ENCODE peak calls at places on chromosomes 13 and 19, in five cellular contexts. One of them, this sample, is unnamed.
A peak's percentile ranks its signal among the peaks of the same experiment; 100 is the strongest.

GRCh38 chr19:10812902-10813404 is 23.1 kb downstream of the TMED1 start:
- DNase-seq in T1000: peak; percentile 65
- DNase-seq in kidney: no peak
- DNase-seq in SHP77: peak; percentile 12
- DNase-seq in naive thymus-derived CD4-positive, alpha-beta T cell: no peak
- DNase-seq in this sample: peak; percentile 94

GRCh38 chr19:5624154-5624663 is 1.3 kb downstream of the SAFB start:
- DNase-seq in T1000: no peak
- DNase-seq in kidney: no peak
- DNase-seq in SHP77: no peak
- DNase-seq in naive thymus-derived CD4-positive, alpha-beta T cell: no peak
- DNase-seq in this sample: peak; percentile 37

GRCh38 chr13:101875717-101876393 is 423.4 kb downstream of the ITGBL1 start:
- DNase-seq in T1000: peak; percentile 43
- DNase-seq in kidney: no peak
- DNase-seq in SHP77: peak; percentile 99
- DNase-seq in naive thymus-derived CD4-positive, alpha-beta T cell: no peak
- DNase-seq in this sample: peak; percentile 89

GRCh38 chr19:52963229-52963760 is 614 bp upstream of the ZNF816 start:
- DNase-seq in T1000: no peak
- DNase-seq in kidney: peak; percentile 79
- DNase-seq in SHP77: no peak
- DNase-seq in naive thymus-derived CD4-positive, alpha-beta T cell: no peak
- DNase-seq in this sample: no peak

GRCh38 chr19:10835089-10835753 is 791 bp downstream of the TMED1 start:
- DNase-seq in T1000: no peak
- DNase-seq in kidney: no peak
- DNase-seq in SHP77: no peak
- DNase-seq in naive thymus-derived CD4-positive, alpha-beta T cell: no peak
- DNase-seq in this sample: no peak

GRCh38 chr13:44420376-44421220 is 47.0 kb downstream of the SERP2 start:
- DNase-seq in T1000: no peak
- DNase-seq in kidney: no peak
- DNase-seq in SHP77: no peak
- DNase-seq in naive thymus-derived CD4-positive, alpha-beta T cell: no peak
- DNase-seq in this sample: no peak

GRCh38 chr19:50500060-50500752 is 10.8 kb downstream of the JOSD2 start:
- DNase-seq in T1000: no peak
- DNase-seq in kidney: peak; percentile 62
- DNase-seq in SHP77: peak; percentile 27
- DNase-seq in naive thymus-derived CD4-positive, alpha-beta T cell: no peak
- DNase-seq in this sample: no peak

GRCh38 chr19:40716031-40716654 is 543 bp downstream of the COQ8B start:
- DNase-seq in T1000: peak; percentile 84
- DNase-seq in kidney: no peak
- DNase-seq in SHP77: no peak
- DNase-seq in naive thymus-derived CD4-positive, alpha-beta T cell: no peak
- DNase-seq in this sample: peak; percentile 98

GRCh38 chr19:18972301-18972831 is 31.3 kb upstream of the HOMER3 start:
- DNase-seq in T1000: no peak
- DNase-seq in kidney: no peak
- DNase-seq in SHP77: no peak
- DNase-seq in naive thymus-derived CD4-positive, alpha-beta T cell: no peak
- DNase-seq in this sample: peak; percentile 62

GRCh38 chr19:3343619-3344502 is 22.5 kb upstream of the NFIC start:
- DNase-seq in T1000: peak; percentile 77
- DNase-seq in kidney: peak; percentile 95
- DNase-seq in SHP77: peak; percentile 92
- DNase-seq in naive thymus-derived CD4-positive, alpha-beta T cell: no peak
- DNase-seq in this sample: peak; percentile 85

GRCh38 chr13:98740131-98740530 is 12.3 kb downstream of the SLC15A1 start:
- DNase-seq in T1000: no peak
- DNase-seq in kidney: no peak
- DNase-seq in SHP77: no peak
- DNase-seq in naive thymus-derived CD4-positive, alpha-beta T cell: no peak
- DNase-seq in this sample: no peak

GRCh38 chr13:105338773-105339172 is 1196.7 kb downstream of the EFNB2 start:
- DNase-seq in T1000: no peak
- DNase-seq in kidney: no peak
- DNase-seq in SHP77: no peak
- DNase-seq in naive thymus-derived CD4-positive, alpha-beta T cell: no peak
- DNase-seq in this sample: no peak

GRCh38 chr19:1182068-1182467 is 8.0 kb upstream of the SBNO2 start:
- DNase-seq in T1000: no peak
- DNase-seq in kidney: no peak
- DNase-seq in SHP77: no peak
- DNase-seq in naive thymus-derived CD4-positive, alpha-beta T cell: no peak
- DNase-seq in this sample: no peak

GRCh38 chr13:79393564-79394249 is 12.3 kb downstream of the RBM26 start:
- DNase-seq in T1000: no peak
- DNase-seq in kidney: no peak
- DNase-seq in SHP77: no peak
- DNase-seq in naive thymus-derived CD4-positive, alpha-beta T cell: peak; percentile 77
- DNase-seq in this sample: no peak

GRCh38 chr13:43263047-43263446 is 239.7 kb downstream of the DNAJC15 start:
- DNase-seq in T1000: no peak
- DNase-seq in kidney: no peak
- DNase-seq in SHP77: no peak
- DNase-seq in naive thymus-derived CD4-positive, alpha-beta T cell: no peak
- DNase-seq in this sample: no peak

GRCh38 chr13:46116653-46117502 is 12.0 kb upstream of the CPB2 start:
- DNase-seq in T1000: no peak
- DNase-seq in kidney: no peak
- DNase-seq in SHP77: no peak
- DNase-seq in naive thymus-derived CD4-positive, alpha-beta T cell: no peak
- DNase-seq in this sample: no peak

GRCh38 chr19:19538077-19538764 is at the start of gene CILP2:
- DNase-seq in T1000: no peak
- DNase-seq in kidney: peak; percentile 84
- DNase-seq in SHP77: no peak
- DNase-seq in naive thymus-derived CD4-positive, alpha-beta T cell: no peak
- DNase-seq in this sample: no peak

GRCh38 chr13:59263531-59263930 is 900.2 kb downstream of the DIAPH3 start:
- DNase-seq in T1000: no peak
- DNase-seq in kidney: no peak
- DNase-seq in SHP77: no peak
- DNase-seq in naive thymus-derived CD4-positive, alpha-beta T cell: no peak
- DNase-seq in this sample: no peak

GRCh38 chr19:39408392-39409206 is 2.0 kb downstream of the ZFP36 start:
- DNase-seq in T1000: no peak
- DNase-seq in kidney: peak; percentile 10
- DNase-seq in SHP77: no peak
- DNase-seq in naive thymus-derived CD4-positive, alpha-beta T cell: peak; percentile 39
- DNase-seq in this sample: no peak

GRCh38 chr13:75319244-75319643 is 162.7 kb downstream of the TBC1D4 start:
- DNase-seq in T1000: no peak
- DNase-seq in kidney: no peak
- DNase-seq in SHP77: no peak
- DNase-seq in naive thymus-derived CD4-positive, alpha-beta T cell: no peak
- DNase-seq in this sample: peak; percentile 60

GRCh38 chr13:64925284-64925683 is 2304.9 kb downstream of the PCDH9 start:
- DNase-seq in T1000: no peak
- DNase-seq in kidney: no peak
- DNase-seq in SHP77: no peak
- DNase-seq in naive thymus-derived CD4-positive, alpha-beta T cell: no peak
- DNase-seq in this sample: peak; percentile 38

GRCh38 chr19:34481861-34482379 is 362 bp downstream of the WTIP start:
- DNase-seq in T1000: peak; percentile 44
- DNase-seq in kidney: peak; percentile 73
- DNase-seq in SHP77: no peak
- DNase-seq in naive thymus-derived CD4-positive, alpha-beta T cell: no peak
- DNase-seq in this sample: no peak

GRCh38 chr13:45681101-45681500 is 21.0 kb upstream of the CBY2 start:
- DNase-seq in T1000: no peak
- DNase-seq in kidney: no peak
- DNase-seq in SHP77: no peak
- DNase-seq in naive thymus-derived CD4-positive, alpha-beta T cell: no peak
- DNase-seq in this sample: peak; percentile 37

GRCh38 chr13:110553417-110553816 is 8.1 kb downstream of the RAB20 start:
- DNase-seq in T1000: no peak
- DNase-seq in kidney: no peak
- DNase-seq in SHP77: no peak
- DNase-seq in naive thymus-derived CD4-positive, alpha-beta T cell: no peak
- DNase-seq in this sample: peak; percentile 44

GRCh38 chr13:113813070-113813748 is 50.7 kb downstream of the GAS6 start:
- DNase-seq in T1000: no peak
- DNase-seq in kidney: no peak
- DNase-seq in SHP77: no peak
- DNase-seq in naive thymus-derived CD4-positive, alpha-beta T cell: no peak
- DNase-seq in this sample: no peak

GRCh38 chr19:18194554-18195238 is 1.7 kb downstream of the MPV17L2 start:
- DNase-seq in T1000: no peak
- DNase-seq in kidney: no peak
- DNase-seq in SHP77: no peak
- DNase-seq in naive thymus-derived CD4-positive, alpha-beta T cell: peak; percentile 38
- DNase-seq in this sample: peak; percentile 37

GRCh38 chr19:8592231-8593009 is 15.2 kb upstream of the MYO1F start:
- DNase-seq in T1000: peak; percentile 93
- DNase-seq in kidney: peak; percentile 98
- DNase-seq in SHP77: peak; percentile 48
- DNase-seq in naive thymus-derived CD4-positive, alpha-beta T cell: peak; percentile 97
- DNase-seq in this sample: peak; percentile 92

GRCh38 chr13:72536668-72537399 is 190.6 kb downstream of the MZT1 start:
- DNase-seq in T1000: no peak
- DNase-seq in kidney: no peak
- DNase-seq in SHP77: no peak
- DNase-seq in naive thymus-derived CD4-positive, alpha-beta T cell: no peak
- DNase-seq in this sample: no peak

GRCh38 chr13:50678464-50679162 is 164.9 kb downstream of the DLEU7 start:
- DNase-seq in T1000: peak; percentile 7
- DNase-seq in kidney: no peak
- DNase-seq in SHP77: no peak
- DNase-seq in naive thymus-derived CD4-positive, alpha-beta T cell: no peak
- DNase-seq in this sample: peak; percentile 85

GRCh38 chr13:97015661-97016350 is 21.5 kb upstream of the OXGR1 start:
- DNase-seq in T1000: no peak
- DNase-seq in kidney: no peak
- DNase-seq in SHP77: no peak
- DNase-seq in naive thymus-derived CD4-positive, alpha-beta T cell: peak; percentile 11
- DNase-seq in this sample: peak; percentile 54

GRCh38 chr19:42281175-42282035 is 12.4 kb downstream of the CIC start:
- DNase-seq in T1000: peak; percentile 14
- DNase-seq in kidney: peak; percentile 89
- DNase-seq in SHP77: no peak
- DNase-seq in naive thymus-derived CD4-positive, alpha-beta T cell: peak; percentile 23
- DNase-seq in this sample: peak; percentile 66

GRCh38 chr13:92838786-92839185 is 387.8 kb upstream of the GPC6 start:
- DNase-seq in T1000: no peak
- DNase-seq in kidney: no peak
- DNase-seq in SHP77: no peak
- DNase-seq in naive thymus-derived CD4-positive, alpha-beta T cell: no peak
- DNase-seq in this sample: peak; percentile 97

GRCh38 chr19:6530385-6531162 is at the start of gene TNFSF9:
- DNase-seq in T1000: peak; percentile 6
- DNase-seq in kidney: peak; percentile 93
- DNase-seq in SHP77: peak; percentile 77
- DNase-seq in naive thymus-derived CD4-positive, alpha-beta T cell: peak; percentile 62
- DNase-seq in this sample: peak; percentile 68

GRCh38 chr13:97112451-97113152 is 109.5 kb upstream of the MBNL2 start:
- DNase-seq in T1000: no peak
- DNase-seq in kidney: no peak
- DNase-seq in SHP77: no peak
- DNase-seq in naive thymus-derived CD4-positive, alpha-beta T cell: no peak
- DNase-seq in this sample: peak; percentile 58

This sample was measured in amniotic epithelial cell.